ENCODE peak calls at places on chromosomes 12 and 14, in ten cellular contexts. T is AG10803, X is BJ, W is GM10248, D is psoas muscle, H is uterus, O is endothelial cell, K is fibroblast of mammary gland, Z is heart left ventricle, R is RWPE2. M is an unnamed sample.
A peak's percentile ranks its signal among the peaks of the same experiment; 100 is the strongest.

GRCh38 chr14:51582437-51582836 is 69.3 kb upstream of the FRMD6 start:
- DNase-seq in O (no peak), H (no peak), R (no peak), D (no peak), Z (no peak), K (peak; percentile 28), X (no peak), T (peak; percentile 44), W (no peak), M (no peak)

GRCh38 chr12:29566441-29566840 is 69.0 kb upstream of the OVCH1 start:
- DNase-seq in Z (no peak), R (no peak), T (no peak), X (no peak), H (no peak), D (no peak), K (no peak), O (no peak), W (no peak), M (no peak)

GRCh38 chr12:131044760-131045381 is 91.2 kb downstream of the ADGRD1 start:
- DNase-seq in O (no peak), X (no peak), K (no peak), W (no peak), T (no peak), H (no peak), R (peak; percentile 46), D (no peak), Z (no peak), M (no peak)

GRCh38 chr14:89856871-89857345 is 97.6 kb downstream of the EFCAB11 start:
- DNase-seq in Z (no peak), T (peak; percentile 35), K (peak; percentile 47), H (no peak), X (peak; percentile 36), W (no peak), R (no peak), D (no peak), O (no peak), M (no peak)

GRCh38 chr14:20652996-20653975 is 11.8 kb upstream of the OR6S1 start:
- DNase-seq in K (peak; percentile 92), T (peak; percentile 55), H (peak; percentile 23), X (no peak), Z (no peak), R (no peak), W (peak; percentile 49), D (no peak), O (peak; percentile 37), M (no peak)

GRCh38 chr12:38744056-38744455 is 161.3 kb downstream of the CPNE8 start:
- DNase-seq in R (no peak), H (no peak), X (no peak), T (peak; percentile 74), O (no peak), K (peak; percentile 33), W (no peak), D (no peak), Z (no peak), M (no peak)

GRCh38 chr14:51041117-51041531 is 53.8 kb downstream of the TRIM9 start:
- DNase-seq in W (no peak), X (no peak), H (no peak), K (no peak), Z (no peak), D (no peak), T (no peak), R (no peak), O (no peak), M (no peak)

GRCh38 chr12:28017126-28017872 is 44.8 kb upstream of the PTHLH start:
- DNase-seq in D (no peak), T (no peak), R (no peak), O (no peak), W (no peak), X (no peak), Z (no peak), K (no peak), H (no peak), M (no peak)

GRCh38 chr14:95597784-95598204 is 62.9 kb downstream of the GLRX5 start:
- DNase-seq in T (peak; percentile 19), O (peak; percentile 40), D (no peak), W (peak; percentile 41), X (no peak), H (no peak), K (peak; percentile 72), R (no peak), Z (no peak), M (no peak)

GRCh38 chr14:77593501-77593911 is 22.9 kb downstream of the SPTLC2 start:
- DNase-seq in X (no peak), K (no peak), W (peak; percentile 48), Z (no peak), D (no peak), O (no peak), T (peak; percentile 67), R (no peak), H (no peak), M (no peak)

GRCh38 chr14:32607399-32607798 is 278.3 kb downstream of the AKAP6 start:
- DNase-seq in X (no peak), D (no peak), O (no peak), W (no peak), K (peak; percentile 65), Z (no peak), R (no peak), H (no peak), T (peak; percentile 48), M (no peak)

GRCh38 chr12:113322353-113322752 is 12.6 kb downstream of the SLC8B1 start:
- DNase-seq in T (peak; percentile 71), Z (no peak), O (no peak), W (no peak), R (no peak), D (no peak), H (no peak), X (peak; percentile 32), K (peak; percentile 88), M (no peak)

GRCh38 chr14:44960646-44961045 is 1.1 kb downstream of the KLHL28 start:
- DNase-seq in X (no peak), K (peak; percentile 16), O (no peak), D (no peak), H (no peak), T (no peak), Z (no peak), W (no peak), R (no peak), M (no peak)

GRCh38 chr12:10136637-10137205 is 6.7 kb upstream of the CLEC7A start:
- DNase-seq in O (no peak), H (no peak), R (no peak), W (no peak), D (no peak), T (peak; percentile 11), Z (no peak), X (no peak), K (no peak), M (no peak)

GRCh38 chr12:10143205-10143604 is 13.2 kb upstream of the CLEC7A start:
- DNase-seq in R (no peak), Z (no peak), T (no peak), H (no peak), K (peak; percentile 5), X (no peak), D (no peak), W (no peak), O (no peak), M (no peak)

GRCh38 chr12:10135126-10135525 is 5.1 kb upstream of the CLEC7A start:
- DNase-seq in O (no peak), D (no peak), T (no peak), X (no peak), K (no peak), Z (no peak), H (no peak), W (no peak), R (no peak), M (no peak)

GRCh38 chr12:10140001-10140400 is 10.0 kb upstream of the CLEC7A start:
- DNase-seq in W (peak; percentile 35), T (peak; percentile 70), X (no peak), O (peak; percentile 49), K (peak; percentile 61), R (no peak), D (no peak), Z (peak; percentile 29), H (no peak), M (no peak)
- TF ChIP-seq CTCF in W (peak; percentile 38), T (peak; percentile 73), X (peak; percentile 58), O (peak; percentile 71), K (peak; percentile 45), R (peak; percentile 54), D (peak; percentile 45), Z (peak; percentile 72), H (no peak), M (peak; percentile 88)

DNA sequence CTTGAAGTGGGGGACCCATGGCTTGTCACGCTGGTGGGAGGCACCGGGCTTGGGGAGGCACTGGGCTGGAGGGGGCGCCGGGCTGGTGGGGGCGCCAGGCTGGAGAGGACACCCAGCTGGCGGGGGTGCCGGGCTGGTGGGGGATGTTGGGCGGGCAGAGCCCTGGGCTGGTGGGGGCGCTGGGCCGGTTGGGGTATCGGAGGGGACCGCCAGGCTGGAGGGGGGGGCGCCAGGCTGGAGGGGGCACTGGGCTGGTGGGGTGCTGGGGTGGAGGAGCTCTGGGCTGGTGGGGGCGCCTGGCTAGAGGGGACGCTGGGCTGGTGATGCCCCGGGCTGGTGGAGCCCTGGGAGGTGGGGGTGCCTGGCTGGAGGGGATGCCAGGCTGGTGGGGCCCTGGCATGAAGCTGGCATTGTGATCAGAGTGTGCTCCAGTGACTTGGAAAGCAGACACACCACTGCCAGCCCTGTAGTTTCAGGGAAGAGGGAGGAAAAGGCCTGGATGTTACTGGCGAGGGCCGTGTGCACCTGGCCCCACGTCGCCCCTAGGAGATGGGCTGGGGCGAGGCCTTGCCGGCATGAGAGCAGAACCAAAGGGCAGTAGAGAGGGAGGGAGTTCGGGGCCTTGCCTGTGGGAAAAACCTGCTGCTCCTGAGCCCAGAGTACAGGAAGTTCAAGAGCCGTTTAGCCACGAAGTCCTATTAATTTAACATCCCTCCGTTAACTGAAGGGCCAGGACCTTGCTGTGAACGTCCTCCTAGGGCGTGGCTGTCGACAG is 13.1 kb downstream of the TEDC1 start:
- DNase-seq in H (no peak), T (no peak), D (no peak), K (no peak), R (peak; percentile 69), Z (no peak), O (no peak), W (no peak), X (no peak), M (peak; percentile 79)
- TF ChIP-seq CTCF in H (no peak), T (no peak), D (no peak), K (no peak), R (no peak), Z (no peak), O (no peak), W (no peak), X (no peak), M (no peak)

DNA sequence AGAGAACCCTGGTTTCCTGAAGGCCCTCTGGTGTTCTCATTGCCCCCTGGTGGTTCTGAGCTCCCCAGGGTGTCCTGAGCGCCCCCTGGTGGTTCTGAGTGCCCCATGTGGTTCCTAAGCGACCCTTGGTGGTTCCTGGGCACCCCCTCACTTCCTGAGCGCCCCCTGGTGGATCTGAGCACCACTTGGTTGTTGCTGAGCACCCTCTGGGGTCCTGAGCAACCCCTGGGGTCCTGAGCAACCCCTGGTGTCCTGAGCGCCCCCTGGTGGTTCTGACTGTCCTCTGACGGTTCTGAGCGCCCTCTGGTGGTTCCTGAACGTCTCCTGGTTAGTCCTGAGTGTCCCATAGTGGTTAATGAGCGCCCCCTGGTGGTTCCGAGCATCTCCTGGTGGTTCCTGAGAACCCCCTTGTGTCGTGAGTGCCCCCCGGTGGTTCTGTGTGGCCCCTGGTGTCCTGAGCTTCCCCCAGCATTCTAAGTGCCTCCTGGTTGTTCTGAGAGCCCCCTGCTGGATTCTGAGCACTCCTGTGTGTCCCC is 568.3 kb downstream of the TMEM121 start:
- DNase-seq in W (peak; percentile 59), T (no peak), K (no peak), H (no peak), O (no peak), X (no peak), R (no peak), Z (no peak), D (no peak), M (no peak)
- TF ChIP-seq CTCF in W (no peak), T (no peak), K (no peak), H (no peak), O (no peak), X (peak; percentile 13), R (no peak), Z (no peak), D (no peak), M (peak; percentile 22)

GRCh38 chr12:2796187-2796663 is 1.5 kb downstream of the FKBP4 start:
- DNase-seq in W (no peak), H (no peak), X (no peak), O (peak; percentile 8), R (no peak), K (no peak), D (no peak), T (no peak), Z (no peak), M (no peak)
- TF ChIP-seq CTCF in W (peak; percentile 5), H (no peak), X (no peak), O (no peak), R (peak; percentile 35), K (no peak), D (no peak), T (no peak), Z (no peak), M (peak; percentile 43)